ENCODE peak calls at places on chromosomes 7 and 10, in four cellular contexts. J is heart left ventricle, L is PC-3, H is SJCRH30. S is an unnamed sample. For H3K4me1, the result is how much of the 10 kb centered on the place peaks cover.

GRCh38 chr10:52300599-52301277 is 13.3 kb upstream of the DKK1 start:
- DNase-seq in L (peak), H (no peak), J (no peak), S (no peak)

GRCh38 chr7:139697031-139697430 is 80.8 kb downstream of the HIPK2 start:
- DNase-seq in H (no peak), J (no peak), L (no peak), S (no peak)

GRCh38 chr10:131429942-131430341 is 118.4 kb upstream of the TCERG1L start:
- DNase-seq in H (no peak), J (no peak), L (no peak), S (no peak)

GRCh38 chr7:93331706-93332105 is 99.5 kb downstream of the VPS50 start:
- DNase-seq in L (no peak), H (no peak), J (no peak), S (no peak)

GRCh38 chr10:54010337-54010736 is 790.7 kb downstream of the PCDH15 start:
- DNase-seq in L (no peak), H (no peak), J (no peak), S (no peak)

GRCh38 chr7:194257-194995 is 2.1 kb downstream of the FAM20C start:
- DNase-seq in J (no peak), H (peak), L (no peak), S (peak)

GRCh38 chr7:94449151-94449725 is 54.5 kb downstream of the COL1A2 start:
- DNase-seq in H (peak), L (peak), J (no peak), S (no peak)

GRCh38 chr7:38463277-38464224 is 167.6 kb downstream of the AMPH start:
- DNase-seq in J (no peak), L (peak), H (peak), S (no peak)

GRCh38 chr10:79250259-79250658 is 97.0 kb upstream of the PPIF start:
- DNase-seq in J (peak), H (no peak), L (no peak), S (no peak)

GRCh38 chr7:129343099-129343700 is 91.0 kb upstream of the STRIP2 start:
- DNase-seq in H (peak), L (peak), J (no peak), S (no peak)

GRCh38 chr7:158176561-158177173 is 411.0 kb downstream of the PTPRN2 start:
- DNase-seq in J (no peak), L (no peak), H (no peak), S (no peak)

GRCh38 chr7:40137563-40137962 is 2.8 kb downstream of the SUGCT start:
- DNase-seq in J (no peak), H (no peak), L (no peak), S (no peak)

GRCh38 chr7:76380623-76380966 is 21.8 kb upstream of the YWHAG start:
- DNase-seq in H (no peak), J (no peak), L (no peak), S (no peak)

GRCh38 chr10:132151951-132152505 is 34.7 kb upstream of the DPYSL4 start:
- DNase-seq in J (peak), L (no peak), H (no peak), S (no peak)

GRCh38 chr10:84829121-84829520 is 500.7 kb downstream of the CCSER2 start:
- DNase-seq in H (no peak), L (no peak), J (no peak), S (no peak)

GRCh38 chr7:34759477-34760125 is 101.6 kb downstream of the NPSR1 start:
- DNase-seq in H (peak), J (no peak), L (peak), S (no peak)

GRCh38 chr7:136275794-136276193 is 298.6 kb upstream of the MTPN start:
- DNase-seq in H (no peak), J (no peak), L (no peak), S (no peak)

GRCh38 chr10:13347235-13348156 is 597 bp downstream of the SEPHS1 start:
- DNase-seq in J (peak), H (peak), L (peak), S (peak)

GRCh38 chr7:52962402-52962801 is 73.0 kb upstream of the POM121L12 start:
- DNase-seq in J (no peak), H (no peak), L (no peak), S (no peak)

GRCh38 chr10:11874568-11875182 is 51.5 kb downstream of the PROSER2 start:
- DNase-seq in L (peak), H (peak), J (peak), S (no peak)

GRCh38 chr10:59967079-59967478 is 60.7 kb upstream of the CCDC6 start:
- DNase-seq in L (peak), H (peak), J (no peak), S (no peak)

GRCh38 chr10:29714096-29714874 is 79.5 kb upstream of the SVIL start:
- DNase-seq in L (peak), H (no peak), J (no peak), S (no peak)

GRCh38 chr10:124032982-124033886 is 60.2 kb downstream of the CHST15 start:
- DNase-seq in L (no peak), J (no peak), H (no peak), S (no peak)

GRCh38 chr10:64033710-64034109 is 512.5 kb downstream of the REEP3 start:
- DNase-seq in L (peak), H (no peak), J (no peak), S (no peak)

GRCh38 chr10:47206449-47207279 is 93.3 kb upstream of the GDF10 start:
- DNase-seq in L (no peak), J (no peak), H (no peak), S (no peak)

GRCh38 chr7:2106920-2107319 is 125.8 kb downstream of the MAD1L1 start:
- DNase-seq in H (no peak), J (no peak), L (peak), S (peak)

GRCh38 chr10:107611101-107611500 is 446.6 kb upstream of the SORCS1 start:
- DNase-seq in J (no peak), L (peak), H (peak), S (no peak)

GRCh38 chr10:78473016-78473415 is 439.4 kb downstream of the RPS24 start:
- DNase-seq in H (no peak), L (no peak), J (no peak), S (no peak)

GRCh38 chr10:123906884-123907652 is 15.5 kb upstream of the CPXM2 start:
- DNase-seq in L (no peak), J (no peak), H (no peak), S (no peak)

GRCh38 chr7:152924826-152925411 is 165.4 kb downstream of the ACTR3B start:
- DNase-seq in H (no peak), L (no peak), J (no peak), S (peak)

GRCh38 chr7:66840316-66840715 is 80.7 kb upstream of the TMEM248 start:
- DNase-seq in L (no peak), H (no peak), J (no peak), S (no peak)

GRCh38 chr7:32020760-32021159 is 49.4 kb downstream of the PDE1C start:
- DNase-seq in L (no peak), J (no peak), H (no peak), S (no peak)

GRCh38 chr7:117505238-117505637 is 25.4 kb downstream of the CFTR start:
- DNase-seq in H (peak), J (no peak), L (no peak), S (no peak)

GRCh38 chr10:5288359-5288758 is 76.4 kb upstream of the UCN3 start:
- DNase-seq in J (no peak), L (no peak), H (no peak), S (no peak)

GRCh38 chr10:75472685-75473084 is 41.3 kb downstream of the LRMDA start:
- DNase-seq in J (no peak), H (no peak), L (no peak), S (no peak)

GRCh38 chr10:6567894-6568293 is 12.2 kb downstream of the PRKCQ start:
- DNase-seq in H (no peak), L (no peak), J (no peak), S (no peak)

GRCh38 chr10:26463986-26464385 is 25.8 kb downstream of the APBB1IP start:
- DNase-seq in H (no peak), L (no peak), J (no peak), S (no peak)

GRCh38 chr10:26455567-26456315 is 17.6 kb downstream of the APBB1IP start:
- DNase-seq in L (no peak), J (no peak), H (no peak), S (no peak)

GRCh38 chr10:26464632-26465280 is 26.6 kb downstream of the APBB1IP start:
- DNase-seq in H (no peak), L (no peak), J (no peak), S (no peak)

GRCh38 chr10:26457088-26457487 is 18.9 kb downstream of the APBB1IP start:
- DNase-seq in J (no peak), L (no peak), H (no peak), S (no peak)

DNA sequence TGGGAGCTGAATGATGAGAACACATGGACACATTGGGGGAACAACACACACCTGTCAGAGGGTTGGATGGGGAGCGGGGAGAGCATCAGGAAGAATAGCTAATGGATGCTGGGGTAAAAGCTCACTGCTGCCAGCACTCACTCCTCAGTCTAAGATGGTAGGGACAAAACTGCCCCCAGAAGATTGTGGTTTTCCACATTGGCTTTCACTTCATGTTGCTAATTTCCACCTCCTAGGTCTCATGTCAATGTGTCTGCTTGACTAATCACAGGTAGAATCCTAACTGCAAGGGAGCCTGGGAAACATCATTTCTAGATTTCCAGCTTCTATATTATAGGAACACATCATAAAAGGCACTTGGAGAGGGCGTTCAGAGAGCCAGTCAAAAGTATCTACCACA is 22.6 kb downstream of the APBB1IP start:
- DNase-seq in L (no peak), J (no peak), H (no peak), S (no peak)
- H3K4me1 ChIP-seq in L (under half), J (under half), H (under half), S (under half)

GRCh38 chr7:27128034-27128433 is 2.5 kb downstream of the HOXA4 start:
- DNase-seq in L (no peak), J (no peak), H (peak), S (no peak)

GRCh38 chr7:27126596-27127327 is 3.8 kb downstream of the HOXA4 start:
- DNase-seq in H (no peak), J (no peak), L (no peak), S (no peak)

GRCh38 chr7:27130540-27131389 is at the start of gene HOXA4:
- DNase-seq in L (peak), J (peak), H (peak), S (peak)

GRCh38 chr7:27129729-27130539 is 623 bp downstream of the HOXA4 start:
- DNase-seq in H (peak), L (peak), J (no peak), S (no peak)

DNA sequence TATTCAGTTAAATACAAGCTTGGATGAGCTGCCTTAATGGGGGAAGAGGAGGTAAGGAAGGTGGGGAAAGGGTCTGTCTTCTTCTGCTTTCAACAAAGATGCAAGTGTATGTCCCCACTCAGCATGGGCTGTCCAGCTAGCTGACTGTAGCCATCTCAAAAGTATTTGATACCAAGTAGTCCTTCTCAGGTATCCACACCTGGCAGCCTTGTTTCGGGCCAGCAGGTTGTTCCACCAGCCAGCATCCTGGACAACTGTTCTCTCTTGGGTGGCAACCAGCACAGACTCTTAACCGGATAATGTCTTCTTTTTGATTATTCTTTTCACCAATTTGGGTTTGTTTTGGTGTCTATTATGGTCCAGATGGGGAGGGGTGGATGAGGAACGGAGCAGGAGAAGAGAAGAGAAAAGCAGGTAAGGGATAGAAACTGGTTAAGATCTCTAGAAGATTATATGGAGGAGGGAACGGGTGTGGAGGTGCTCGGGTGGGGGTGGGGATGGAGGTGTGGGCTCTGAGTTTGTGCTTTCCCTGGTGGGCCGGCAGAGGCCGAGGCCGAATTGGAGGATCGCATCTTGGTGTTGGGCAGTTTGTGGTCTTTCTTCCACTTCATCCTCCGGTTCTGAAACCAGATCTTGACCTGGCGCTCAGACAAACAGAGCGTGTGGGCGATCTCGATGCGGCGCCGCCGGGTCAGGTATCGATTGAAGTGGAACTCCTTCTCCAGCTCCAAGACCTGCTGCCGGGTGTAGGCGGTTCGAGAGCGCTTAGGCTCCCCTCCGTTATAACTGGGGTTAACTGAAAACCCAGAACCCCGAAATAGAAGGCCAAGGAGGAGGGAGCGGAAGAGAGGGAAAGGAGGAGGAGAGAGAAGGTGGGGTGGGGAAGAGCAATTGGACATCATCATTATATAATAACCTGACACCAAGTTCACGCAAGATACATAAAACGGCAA is 1.5 kb downstream of the HOXA4 start:
- DNase-seq in L (no peak), J (no peak), H (no peak), S (peak)
- H3K4me3 ChIP-seq in L (peak), J (no peak), H (peak), S (peak)

GRCh38 chr7:102935450-102936110 is 22.8 kb downstream of the LRRC17 start:
- DNase-seq in H (no peak), L (no peak), J (no peak), S (no peak)

GRCh38 chr7:102934670-102935069 is 21.9 kb downstream of the LRRC17 start:
- DNase-seq in J (no peak), L (no peak), H (no peak), S (no peak)

GRCh38 chr7:102931757-102932156 is 19.0 kb downstream of the LRRC17 start:
- DNase-seq in J (no peak), L (peak), H (no peak), S (no peak)

GRCh38 chr7:102934267-102934666 is 21.5 kb downstream of the LRRC17 start:
- DNase-seq in H (no peak), L (no peak), J (no peak), S (no peak)

DNA sequence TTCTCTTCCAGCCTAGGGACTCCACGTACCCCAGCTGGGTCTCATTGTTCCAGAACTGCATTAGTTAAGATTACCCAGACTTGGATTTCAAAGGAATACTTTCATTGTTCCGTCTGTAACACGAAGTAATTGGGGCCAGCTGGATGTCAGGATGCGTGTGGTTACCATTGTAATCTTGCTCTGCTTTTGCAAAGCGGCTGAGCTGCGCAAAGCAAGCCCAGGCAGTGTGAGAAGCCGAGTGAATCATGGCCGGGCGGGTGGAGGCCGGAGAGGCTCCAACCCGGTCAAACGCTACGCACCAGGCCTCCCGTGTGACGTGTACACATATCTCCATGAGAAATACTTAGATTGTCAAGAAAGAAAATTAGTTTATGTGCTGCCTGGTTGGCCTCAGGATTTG is 21.0 kb downstream of the LRRC17 start:
- DNase-seq in J (peak), H (no peak), L (no peak), S (peak)
- H3K4me1 ChIP-seq in J (under half), H (under half), L (under half), S (under half)

GRCh38 chr7:74288034-74288881 is 949 bp upstream of the CLIP2 start:
- DNase-seq in J (no peak), L (no peak), H (peak), S (no peak)
- H3K4me3 ChIP-seq in J (peak), L (peak), H (peak), S (no peak)

DNA sequence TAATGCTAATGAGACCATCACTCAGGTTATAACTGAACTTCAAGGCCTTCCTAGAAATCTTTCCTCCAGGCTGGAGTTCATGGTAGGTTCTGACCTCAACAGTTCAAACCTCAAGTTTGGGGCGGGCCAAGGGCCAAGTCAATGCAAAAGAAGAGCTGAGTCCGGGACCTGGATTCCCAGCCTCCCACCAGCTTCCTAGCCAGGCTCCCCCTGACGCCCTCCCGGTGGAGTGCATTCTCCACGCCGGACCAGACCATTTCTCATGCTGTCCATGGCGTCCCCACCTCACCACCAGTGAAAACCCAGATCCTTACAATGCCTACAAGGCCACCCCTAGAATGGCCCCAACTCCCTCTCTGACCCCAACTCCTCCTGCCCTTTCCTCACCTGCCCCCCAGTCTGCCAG is 834 bp upstream of the PDLIM1 start:
- DNase-seq in J (peak), H (no peak), L (no peak), S (no peak)
- H3K4me1 ChIP-seq in J (under half), H (under half), L (under half), S (half or more)

DNA sequence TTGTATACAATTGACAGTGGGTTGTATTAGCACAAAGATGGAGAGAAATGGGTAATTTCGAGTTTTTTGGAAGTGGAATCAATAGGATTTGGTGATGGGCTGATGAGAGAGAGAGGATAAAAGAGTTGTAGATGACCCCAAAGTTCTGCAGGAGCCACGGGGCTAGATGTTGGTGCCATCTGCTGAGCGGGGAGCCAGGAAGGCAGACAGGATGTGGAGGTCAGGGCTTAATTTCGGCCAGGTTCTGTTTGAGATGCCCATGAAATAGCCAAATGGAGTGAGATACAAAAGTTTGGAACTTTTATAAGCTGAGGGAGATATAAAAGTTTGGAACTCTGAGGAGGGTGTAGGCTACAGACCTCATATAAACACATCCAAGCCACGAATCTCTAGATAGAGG is 2.1 kb downstream of the GIMAP4 start:
- DNase-seq in J (no peak), L (no peak), H (no peak), S (no peak)
- H3K4me3 ChIP-seq in J (peak), L (no peak), H (no peak), S (no peak)

DNA sequence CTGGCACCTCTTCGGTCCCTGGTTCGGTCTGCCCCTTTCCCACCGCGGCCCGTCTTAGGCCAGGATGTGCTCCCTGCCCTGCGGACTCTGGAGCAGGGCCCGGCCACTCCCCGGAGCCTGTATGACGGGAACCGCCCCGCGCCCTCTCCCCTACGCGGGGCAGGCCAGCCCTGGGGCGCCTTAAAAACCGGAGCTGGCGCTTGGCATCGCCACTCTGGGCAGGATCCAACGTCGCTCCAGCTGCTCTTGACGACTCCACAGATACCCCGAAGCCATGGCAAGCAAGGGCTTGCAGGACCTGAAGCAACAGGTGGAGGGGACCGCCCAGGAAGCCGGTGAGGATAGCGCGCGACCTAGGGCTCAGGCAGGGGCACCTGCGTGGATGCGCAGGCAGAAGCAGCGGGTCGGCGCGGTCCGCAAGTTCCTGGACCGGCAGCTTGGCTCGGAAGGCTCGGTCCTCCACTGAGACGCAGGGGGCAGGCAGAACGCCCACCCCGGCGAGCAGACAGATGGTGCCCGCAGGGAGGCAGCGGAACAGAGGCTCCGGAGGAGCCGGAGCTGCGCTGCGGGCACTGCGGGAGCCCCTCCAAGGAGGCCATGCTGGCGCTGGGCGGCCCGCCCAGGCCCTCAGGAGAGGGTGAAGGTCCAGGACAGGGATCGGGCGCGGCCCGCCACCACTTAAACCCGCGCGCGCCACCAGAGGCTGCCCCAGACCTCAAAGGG is at the start of gene ADIRF:
- DNase-seq in J (peak), H (no peak), L (peak), S (peak)
- H3K4me1 ChIP-seq in J (half or more), H (under half), L (half or more), S (half or more)

S was measured in upper lobe of left lung.